ENCODE peak calls at places on chromosomes 6 and 20, in four cellular contexts. One of them, this sample, is unnamed. For H3K4me1, the result is how much of the 10 kb centered on the place peaks cover.

GRCh38 chr6:7051780-7052440 is 55.9 kb upstream of the RREB1 start:
- DNase-seq in stomach: peak
- DNase-seq in suprapubic skin: peak
- DNase-seq in upper lobe of left lung: peak
- DNase-seq in this sample: peak

GRCh38 chr20:61588356-61589054 is 336.4 kb downstream of the CDH4 start:
- DNase-seq in suprapubic skin: no peak
- DNase-seq in upper lobe of left lung: no peak
- DNase-seq in stomach: no peak
- DNase-seq in this sample: no peak

GRCh38 chr6:148311849-148312669 is 30.6 kb upstream of the SASH1 start:
- DNase-seq in upper lobe of left lung: no peak
- DNase-seq in suprapubic skin: no peak
- DNase-seq in stomach: no peak
- DNase-seq in this sample: no peak

GRCh38 chr6:40350193-40350941 is 236.8 kb downstream of the LRFN2 start:
- DNase-seq in upper lobe of left lung: peak
- DNase-seq in suprapubic skin: peak
- DNase-seq in stomach: no peak
- DNase-seq in this sample: peak

GRCh38 chr6:135796884-135797283 is 54.6 kb upstream of the PDE7B start:
- DNase-seq in stomach: no peak
- DNase-seq in upper lobe of left lung: no peak
- DNase-seq in suprapubic skin: no peak
- DNase-seq in this sample: no peak

GRCh38 chr6:170308761-170309160 is 2.2 kb downstream of the FAM120B start:
- DNase-seq in suprapubic skin: no peak
- DNase-seq in upper lobe of left lung: no peak
- DNase-seq in stomach: no peak
- DNase-seq in this sample: no peak

GRCh38 chr6:22966711-22967110 is 397.3 kb downstream of the HDGFL1 start:
- DNase-seq in stomach: no peak
- DNase-seq in upper lobe of left lung: no peak
- DNase-seq in suprapubic skin: no peak
- DNase-seq in this sample: no peak

GRCh38 chr20:23138226-23138625 is 52.1 kb upstream of the CD93 start:
- DNase-seq in suprapubic skin: peak
- DNase-seq in upper lobe of left lung: no peak
- DNase-seq in stomach: no peak
- DNase-seq in this sample: no peak

GRCh38 chr20:2101057-2101934 is at the start of gene STK35:
- DNase-seq in stomach: no peak
- DNase-seq in upper lobe of left lung: peak
- DNase-seq in suprapubic skin: no peak
- DNase-seq in this sample: no peak

GRCh38 chr6:128138694-128139093 is 237.8 kb upstream of the THEMIS start:
- DNase-seq in suprapubic skin: no peak
- DNase-seq in upper lobe of left lung: no peak
- DNase-seq in stomach: no peak
- DNase-seq in this sample: no peak
- TF ChIP-seq POLR2AphosphoS5 in suprapubic skin: no peak
- TF ChIP-seq POLR2AphosphoS5 in upper lobe of left lung: no peak
- TF ChIP-seq POLR2AphosphoS5 in stomach: no peak
- TF ChIP-seq POLR2AphosphoS5 in this sample: no peak

GRCh38 chr6:163249651-163250101 is 164.8 kb upstream of the QKI start:
- DNase-seq in suprapubic skin: no peak
- DNase-seq in upper lobe of left lung: no peak
- DNase-seq in stomach: no peak
- DNase-seq in this sample: no peak
- H3K4me1 ChIP-seq in suprapubic skin: under half
- H3K4me1 ChIP-seq in upper lobe of left lung: under half
- H3K4me1 ChIP-seq in stomach: under half
- H3K4me1 ChIP-seq in this sample: under half

GRCh38 chr6:26570027-26570809 is 26.5 kb upstream of the ABT1 start:
- DNase-seq in stomach: no peak
- DNase-seq in suprapubic skin: no peak
- DNase-seq in upper lobe of left lung: no peak
- DNase-seq in this sample: no peak

GRCh38 chr6:26575494-26575939 is 21.2 kb upstream of the ABT1 start:
- DNase-seq in suprapubic skin: no peak
- DNase-seq in upper lobe of left lung: no peak
- DNase-seq in stomach: no peak
- DNase-seq in this sample: no peak

GRCh38 chr6:26569433-26569764 is 27.4 kb upstream of the ABT1 start:
- DNase-seq in suprapubic skin: no peak
- DNase-seq in upper lobe of left lung: no peak
- DNase-seq in stomach: no peak
- DNase-seq in this sample: no peak

GRCh38 chr6:26568601-26569432 is 27.9 kb upstream of the ABT1 start:
- DNase-seq in upper lobe of left lung: peak
- DNase-seq in suprapubic skin: peak
- DNase-seq in stomach: peak
- DNase-seq in this sample: peak

DNA sequence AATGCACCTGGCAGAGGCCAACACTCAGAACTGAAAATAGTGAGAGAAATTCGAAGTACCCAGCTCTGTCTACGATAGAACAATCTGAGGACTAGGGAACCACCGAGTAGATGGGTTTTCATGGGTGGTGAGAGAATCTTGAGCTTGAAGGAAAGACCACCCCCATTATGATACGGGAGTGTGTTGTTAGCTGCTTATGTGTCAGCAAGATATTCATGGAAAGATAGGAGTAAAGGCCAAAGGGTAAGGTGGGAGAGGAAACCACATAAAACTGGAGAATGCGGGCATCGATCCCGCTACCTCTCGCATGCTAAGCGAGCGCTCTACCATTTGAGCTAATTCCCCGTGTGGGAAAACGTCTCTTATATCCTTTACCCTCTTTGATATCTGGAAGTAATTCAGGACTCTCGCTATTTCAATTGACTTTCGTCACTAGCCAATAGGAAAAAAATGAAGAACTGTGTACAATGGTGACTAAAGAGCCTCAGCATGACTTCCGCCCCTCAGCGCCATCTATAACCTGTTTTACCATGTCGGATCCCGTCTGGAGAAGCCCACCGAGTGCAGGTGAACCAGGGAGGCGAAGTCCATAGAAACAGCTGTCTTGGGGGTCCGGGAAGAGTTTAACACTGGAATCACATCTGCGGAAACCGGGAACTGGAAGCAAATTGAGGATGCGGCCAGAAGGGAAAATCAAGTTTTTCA is 25.0 kb upstream of the ABT1 start:
- DNase-seq in upper lobe of left lung: peak
- DNase-seq in suprapubic skin: no peak
- DNase-seq in stomach: no peak
- DNase-seq in this sample: no peak
- H3K27ac ChIP-seq in upper lobe of left lung: peak
- H3K27ac ChIP-seq in suprapubic skin: peak
- H3K27ac ChIP-seq in stomach: peak
- H3K27ac ChIP-seq in this sample: peak

GRCh38 chr6:163405412-163406309 is 8.9 kb upstream of the QKI start:
- DNase-seq in upper lobe of left lung: peak
- DNase-seq in stomach: peak
- DNase-seq in suprapubic skin: peak
- DNase-seq in this sample: no peak
- TF ChIP-seq POLR2AphosphoS5 in upper lobe of left lung: peak
- TF ChIP-seq POLR2AphosphoS5 in stomach: no peak
- TF ChIP-seq POLR2AphosphoS5 in suprapubic skin: no peak
- TF ChIP-seq POLR2AphosphoS5 in this sample: no peak

DNA sequence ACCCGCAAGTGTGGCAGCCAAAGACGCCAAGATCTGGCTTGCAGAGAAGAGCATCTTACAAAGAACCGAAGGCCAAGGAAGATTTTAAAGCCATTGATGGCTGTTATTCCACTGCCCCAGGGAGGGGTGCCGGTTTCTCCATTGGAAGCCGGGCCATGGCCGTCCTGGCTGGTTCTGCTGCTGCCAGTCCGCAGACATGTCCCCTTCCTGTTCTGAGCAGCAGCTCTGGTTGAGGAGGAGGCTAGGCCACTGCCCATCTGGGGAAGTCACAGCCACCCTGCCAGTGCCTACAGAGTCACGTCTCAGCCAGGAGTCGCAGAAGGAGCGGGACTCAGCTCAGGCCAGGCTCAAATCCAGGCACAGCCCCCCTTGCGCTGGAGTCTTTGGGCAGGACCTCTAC is 42.6 kb upstream of the MRGBP start:
- DNase-seq in upper lobe of left lung: no peak
- DNase-seq in suprapubic skin: no peak
- DNase-seq in stomach: no peak
- DNase-seq in this sample: no peak
- H3K4me1 ChIP-seq in upper lobe of left lung: under half
- H3K4me1 ChIP-seq in suprapubic skin: under half
- H3K4me1 ChIP-seq in stomach: under half
- H3K4me1 ChIP-seq in this sample: under half

GRCh38 chr6:85402071-85402470 is 47.8 kb upstream of the NT5E start:
- DNase-seq in stomach: no peak
- DNase-seq in upper lobe of left lung: no peak
- DNase-seq in suprapubic skin: no peak
- DNase-seq in this sample: no peak
- H3K27ac ChIP-seq in stomach: no peak
- H3K27ac ChIP-seq in upper lobe of left lung: no peak
- H3K27ac ChIP-seq in suprapubic skin: no peak
- H3K27ac ChIP-seq in this sample: no peak

DNA sequence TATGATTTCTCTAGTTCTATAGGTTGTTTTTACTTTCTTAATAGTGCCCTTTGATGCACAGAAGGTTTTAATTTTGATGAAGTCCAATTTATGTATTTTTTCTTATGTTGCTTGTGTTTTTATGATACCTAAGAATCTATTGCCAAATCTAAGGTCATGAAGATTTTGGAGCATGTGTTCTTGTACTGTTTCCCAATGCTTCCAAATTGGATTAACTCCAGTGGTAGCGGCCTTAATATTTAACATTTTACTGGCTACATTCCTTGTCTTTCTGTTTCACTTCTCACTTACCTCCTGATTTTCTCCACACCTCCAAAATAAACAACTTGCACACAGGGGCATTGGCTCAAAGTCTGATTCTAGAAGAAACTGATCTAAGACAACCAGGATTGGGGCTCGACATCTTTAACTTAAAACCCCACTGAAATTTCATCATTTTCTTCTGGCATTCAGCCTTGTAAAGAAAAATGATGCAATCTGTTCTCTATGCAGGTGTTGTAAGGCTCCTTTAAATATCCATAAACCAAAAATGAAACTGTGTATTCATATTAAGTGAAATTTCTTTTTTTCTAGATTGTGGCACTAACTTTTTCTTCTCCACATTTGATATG is 557.9 kb upstream of the ID4 start:
- DNase-seq in upper lobe of left lung: no peak
- DNase-seq in suprapubic skin: no peak
- DNase-seq in stomach: no peak
- DNase-seq in this sample: no peak
- TF ChIP-seq POLR2AphosphoS5 in upper lobe of left lung: no peak
- TF ChIP-seq POLR2AphosphoS5 in suprapubic skin: no peak
- TF ChIP-seq POLR2AphosphoS5 in stomach: no peak
- TF ChIP-seq POLR2AphosphoS5 in this sample: no peak

DNA sequence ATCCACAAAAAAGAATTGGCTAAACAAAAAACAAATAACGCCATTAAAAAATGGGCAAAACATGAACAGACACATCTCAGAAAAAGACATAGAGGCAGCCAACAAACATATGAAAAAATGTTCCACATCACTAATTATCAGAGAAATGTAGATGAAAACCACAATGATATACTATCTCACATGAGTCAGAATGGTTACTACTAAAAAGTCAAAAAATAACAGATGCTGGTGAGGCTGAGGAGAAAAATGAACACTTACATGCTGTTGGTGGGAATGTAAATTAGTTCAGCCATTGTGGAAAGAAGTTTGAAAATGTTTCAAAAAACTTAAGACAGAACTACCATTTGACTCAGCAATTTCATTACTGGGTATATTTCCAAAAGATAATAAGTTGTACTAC is 430.1 kb upstream of the JAG1 start:
- DNase-seq in suprapubic skin: no peak
- DNase-seq in upper lobe of left lung: no peak
- DNase-seq in stomach: no peak
- DNase-seq in this sample: no peak
- H3K4me1 ChIP-seq in suprapubic skin: under half
- H3K4me1 ChIP-seq in upper lobe of left lung: under half
- H3K4me1 ChIP-seq in stomach: under half
- H3K4me1 ChIP-seq in this sample: under half